ENCODE peak calls at places on chromosomes 13 and 19, in seven cellular contexts. M is AG09309; R is DMS79; D is CD8-positive, alpha-beta T cell; X is uterus; P is Peyer's patch; E is fibroblast of the aortic adventitia. C is an unnamed sample.

GRCh38 chr13:104253063-104253680 is 1187.0 kb upstream of the SLC10A2 start:
- DNase-seq in E (no peak), P (no peak), D (no peak), M (no peak), X (no peak), R (no peak), C (no peak)

GRCh38 chr19:7863157-7863970 is 10.8 kb downstream of the PRR36 start:
- DNase-seq in R (no peak), X (no peak), D (no peak), M (no peak), E (no peak), P (no peak), C (no peak)

GRCh38 chr19:20162821-20163220 is 4.2 kb upstream of the ZNF486 start:
- DNase-seq in R (no peak), P (peak), M (no peak), D (no peak), X (no peak), E (no peak), C (no peak)

GRCh38 chr19:51460164-51460992 is 2.1 kb upstream of the SIGLEC8 start:
- DNase-seq in P (no peak), R (no peak), X (no peak), M (no peak), E (peak), D (no peak), C (no peak)

GRCh38 chr13:26557393-26558073 is at the start of gene WASF3:
- DNase-seq in E (peak), D (no peak), M (peak), R (peak), X (peak), P (peak), C (no peak)

GRCh38 chr19:41914906-41915247 is 13.4 kb downstream of the ERFL start:
- DNase-seq in M (no peak), R (no peak), X (no peak), P (no peak), D (no peak), E (no peak), C (no peak)

GRCh38 chr13:97231832-97232201 is 9.7 kb downstream of the MBNL2 start:
- DNase-seq in D (no peak), P (no peak), X (no peak), M (no peak), E (peak), R (no peak), C (no peak)

GRCh38 chr13:97030705-97031452 is 36.6 kb upstream of the OXGR1 start:
- DNase-seq in P (no peak), X (no peak), E (peak), D (no peak), R (no peak), M (peak), C (no peak)

GRCh38 chr13:103187621-103188020 is 121.4 kb upstream of the SLC10A2 start:
- DNase-seq in M (no peak), X (no peak), P (no peak), E (no peak), D (no peak), R (peak), C (no peak)

GRCh38 chr13:41520699-41521630 is 63.6 kb downstream of the RGCC start:
- DNase-seq in R (no peak), P (no peak), D (no peak), E (no peak), M (no peak), X (no peak), C (no peak)

C was measured in CD4-positive, alpha-beta T cell.